ENCODE peak calls at places on chromosomes 6 and 20, in six cellular contexts. One of them, this sample, is unnamed.

GRCh38 chr20:60206259-60206658 is 248.0 kb downstream of the CDH26 start:
- DNase-seq in progenitor cell of endocrine pancreas: no peak
- DNase-seq in coronary artery: no peak
- DNase-seq in mucosa of descending colon: no peak
- DNase-seq in A549: peak; percentile 18
- DNase-seq in pancreas: no peak
- DNase-seq in this sample: no peak

GRCh38 chr6:137638926-137639706 is 144.9 kb upstream of the OLIG3 start:
- DNase-seq in progenitor cell of endocrine pancreas: no peak
- DNase-seq in pancreas: no peak
- DNase-seq in coronary artery: no peak
- DNase-seq in A549: no peak
- DNase-seq in mucosa of descending colon: no peak
- DNase-seq in this sample: no peak

GRCh38 chr20:23092861-23093543 is 6.9 kb upstream of the CD93 start:
- DNase-seq in coronary artery: peak; percentile 33
- DNase-seq in progenitor cell of endocrine pancreas: no peak
- DNase-seq in pancreas: no peak
- DNase-seq in A549: no peak
- DNase-seq in mucosa of descending colon: no peak
- DNase-seq in this sample: no peak

GRCh38 chr6:74551896-74552295 is 654.0 kb downstream of the COL12A1 start:
- DNase-seq in progenitor cell of endocrine pancreas: no peak
- DNase-seq in pancreas: no peak
- DNase-seq in coronary artery: no peak
- DNase-seq in mucosa of descending colon: no peak
- DNase-seq in A549: no peak
- DNase-seq in this sample: no peak

GRCh38 chr6:100117680-100118079 is 123.7 kb upstream of the MCHR2 start:
- DNase-seq in mucosa of descending colon: no peak
- DNase-seq in progenitor cell of endocrine pancreas: no peak
- DNase-seq in pancreas: no peak
- DNase-seq in A549: no peak
- DNase-seq in coronary artery: no peak
- DNase-seq in this sample: no peak

GRCh38 chr6:53130891-53131290 is 17.8 kb downstream of the GCM1 start:
- DNase-seq in mucosa of descending colon: no peak
- DNase-seq in pancreas: no peak
- DNase-seq in coronary artery: no peak
- DNase-seq in A549: no peak
- DNase-seq in progenitor cell of endocrine pancreas: no peak
- DNase-seq in this sample: no peak

GRCh38 chr6:87705070-87705691 is 3.1 kb upstream of the AKIRIN2 start:
- DNase-seq in mucosa of descending colon: no peak
- DNase-seq in pancreas: no peak
- DNase-seq in coronary artery: no peak
- DNase-seq in A549: peak; percentile 41
- DNase-seq in progenitor cell of endocrine pancreas: no peak
- DNase-seq in this sample: no peak

GRCh38 chr6:155694429-155694795 is 238.8 kb upstream of the NOX3 start:
- DNase-seq in coronary artery: no peak
- DNase-seq in A549: no peak
- DNase-seq in mucosa of descending colon: no peak
- DNase-seq in pancreas: no peak
- DNase-seq in progenitor cell of endocrine pancreas: no peak
- DNase-seq in this sample: no peak

GRCh38 chr6:44275749-44276648 is 5.7 kb downstream of the TMEM151B start:
- DNase-seq in pancreas: no peak
- DNase-seq in progenitor cell of endocrine pancreas: no peak
- DNase-seq in mucosa of descending colon: no peak
- DNase-seq in A549: no peak
- DNase-seq in coronary artery: no peak
- DNase-seq in this sample: no peak

GRCh38 chr20:43655937-43656336 is 11.0 kb upstream of the MYBL2 start:
- DNase-seq in progenitor cell of endocrine pancreas: no peak
- DNase-seq in mucosa of descending colon: no peak
- DNase-seq in A549: no peak
- DNase-seq in coronary artery: no peak
- DNase-seq in pancreas: no peak
- DNase-seq in this sample: no peak

GRCh38 chr20:43662943-43663655 is 3.8 kb upstream of the MYBL2 start:
- DNase-seq in pancreas: no peak
- DNase-seq in coronary artery: no peak
- DNase-seq in A549: no peak
- DNase-seq in mucosa of descending colon: peak; percentile 24
- DNase-seq in progenitor cell of endocrine pancreas: no peak
- DNase-seq in this sample: no peak

GRCh38 chr20:43658068-43658722 is 8.7 kb upstream of the MYBL2 start:
- DNase-seq in coronary artery: no peak
- DNase-seq in progenitor cell of endocrine pancreas: no peak
- DNase-seq in mucosa of descending colon: no peak
- DNase-seq in pancreas: no peak
- DNase-seq in A549: peak; percentile 55
- DNase-seq in this sample: no peak

GRCh38 chr20:43653966-43654365 is 12.9 kb upstream of the MYBL2 start:
- DNase-seq in coronary artery: no peak
- DNase-seq in pancreas: peak; percentile 47
- DNase-seq in mucosa of descending colon: no peak
- DNase-seq in progenitor cell of endocrine pancreas: no peak
- DNase-seq in A549: no peak
- DNase-seq in this sample: no peak

GRCh38 chr20:43658723-43659419 is 8.0 kb upstream of the MYBL2 start:
- DNase-seq in coronary artery: no peak
- DNase-seq in progenitor cell of endocrine pancreas: no peak
- DNase-seq in A549: no peak
- DNase-seq in mucosa of descending colon: no peak
- DNase-seq in pancreas: no peak
- DNase-seq in this sample: no peak
- TF ChIP-seq CTCF in coronary artery: no peak
- TF ChIP-seq CTCF in progenitor cell of endocrine pancreas: no peak
- TF ChIP-seq CTCF in A549: no peak
- TF ChIP-seq CTCF in mucosa of descending colon: no peak
- TF ChIP-seq CTCF in pancreas: no peak
- TF ChIP-seq CTCF in this sample: no peak

DNA sequence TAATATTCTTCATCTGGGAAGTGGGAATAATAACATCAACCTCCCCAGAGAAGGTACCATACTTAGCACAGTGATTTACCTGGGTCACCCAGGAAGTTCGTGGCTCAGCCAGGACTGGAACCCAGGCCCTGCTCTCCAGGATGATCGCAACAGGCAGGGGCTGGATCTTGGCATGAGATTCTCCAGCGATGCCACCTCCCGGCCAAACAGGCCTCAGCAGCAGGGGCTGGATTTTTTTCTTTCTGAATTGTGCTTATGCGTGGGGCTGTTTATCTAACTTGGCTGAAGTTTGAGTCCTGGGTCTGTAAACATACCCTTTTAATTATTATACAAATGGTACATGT is 129.5 kb upstream of the PTPN1 start:
- DNase-seq in mucosa of descending colon: peak; percentile 63
- DNase-seq in progenitor cell of endocrine pancreas: no peak
- DNase-seq in coronary artery: no peak
- DNase-seq in A549: peak; percentile 67
- DNase-seq in pancreas: no peak
- DNase-seq in this sample: no peak
- TF ChIP-seq CTCF in mucosa of descending colon: no peak
- TF ChIP-seq CTCF in progenitor cell of endocrine pancreas: peak; percentile 28
- TF ChIP-seq CTCF in coronary artery: no peak
- TF ChIP-seq CTCF in A549: peak; percentile 67
- TF ChIP-seq CTCF in pancreas: no peak
- TF ChIP-seq CTCF in this sample: peak; percentile 36

GRCh38 chr20:45306431-45306982 is at the start of gene RBPJL:
- DNase-seq in progenitor cell of endocrine pancreas: peak; percentile 53
- DNase-seq in A549: no peak
- DNase-seq in mucosa of descending colon: no peak
- DNase-seq in pancreas: peak; percentile 91
- DNase-seq in coronary artery: no peak
- DNase-seq in this sample: no peak

GRCh38 chr20:45307076-45307645 is 521 bp downstream of the RBPJL start:
- DNase-seq in coronary artery: no peak
- DNase-seq in pancreas: no peak
- DNase-seq in mucosa of descending colon: no peak
- DNase-seq in A549: no peak
- DNase-seq in progenitor cell of endocrine pancreas: no peak
- DNase-seq in this sample: no peak

GRCh38 chr20:45309075-45309474 is 976 bp upstream of the MATN4 start:
- DNase-seq in coronary artery: no peak
- DNase-seq in progenitor cell of endocrine pancreas: no peak
- DNase-seq in mucosa of descending colon: no peak
- DNase-seq in pancreas: no peak
- DNase-seq in A549: no peak
- DNase-seq in this sample: no peak

GRCh38 chr20:45305262-45305661 is 1.4 kb upstream of the RBPJL start:
- DNase-seq in mucosa of descending colon: no peak
- DNase-seq in A549: no peak
- DNase-seq in pancreas: peak; percentile 91
- DNase-seq in progenitor cell of endocrine pancreas: no peak
- DNase-seq in coronary artery: no peak
- DNase-seq in this sample: no peak

DNA sequence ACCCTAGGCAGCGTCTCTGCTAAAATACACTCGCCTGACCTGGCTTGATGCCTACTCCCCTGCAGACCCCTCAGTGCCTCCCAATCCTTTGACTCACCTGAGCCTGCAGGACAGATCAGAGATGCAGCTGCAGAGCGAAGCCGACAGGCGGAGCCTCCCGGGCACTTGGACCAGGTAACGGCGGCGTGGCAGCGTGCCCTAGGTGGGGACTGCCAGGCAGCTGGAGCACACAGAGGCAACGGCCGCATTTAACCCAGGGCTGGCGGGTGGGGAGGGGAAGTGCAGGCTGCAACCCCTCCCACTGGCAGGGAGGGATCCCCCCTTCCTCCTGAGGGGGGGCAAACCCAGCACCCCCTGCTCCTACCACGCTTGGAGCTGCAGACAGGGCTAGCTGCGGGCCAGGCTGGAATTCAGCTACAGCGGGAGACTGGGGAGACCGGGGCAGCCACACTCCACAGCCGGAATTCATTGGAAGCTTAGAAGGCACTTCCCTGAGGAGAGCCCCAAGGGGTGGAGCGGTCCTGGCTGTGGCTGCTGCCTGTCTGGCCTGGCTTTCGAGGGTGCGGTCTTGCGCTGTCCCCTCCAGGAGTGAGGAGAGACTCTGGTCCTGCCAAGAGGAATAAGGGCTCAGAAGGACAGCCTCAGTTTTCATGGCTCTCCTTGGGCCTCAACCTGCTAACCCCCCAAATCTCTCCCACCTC is at the start of gene MATN4:
- DNase-seq in pancreas: peak; percentile 81
- DNase-seq in A549: no peak
- DNase-seq in progenitor cell of endocrine pancreas: no peak
- DNase-seq in coronary artery: no peak
- DNase-seq in mucosa of descending colon: peak; percentile 65
- DNase-seq in this sample: no peak
- TF ChIP-seq CTCF in pancreas: peak; percentile 14
- TF ChIP-seq CTCF in A549: no peak
- TF ChIP-seq CTCF in progenitor cell of endocrine pancreas: no peak
- TF ChIP-seq CTCF in coronary artery: no peak
- TF ChIP-seq CTCF in mucosa of descending colon: no peak
- TF ChIP-seq CTCF in this sample: no peak

GRCh38 chr6:163630991-163631390 is 216.5 kb downstream of the QKI start:
- DNase-seq in coronary artery: no peak
- DNase-seq in mucosa of descending colon: no peak
- DNase-seq in pancreas: no peak
- DNase-seq in progenitor cell of endocrine pancreas: no peak
- DNase-seq in A549: no peak
- DNase-seq in this sample: no peak

GRCh38 chr6:163635315-163635714 is 220.8 kb downstream of the QKI start:
- DNase-seq in pancreas: no peak
- DNase-seq in coronary artery: no peak
- DNase-seq in A549: no peak
- DNase-seq in mucosa of descending colon: no peak
- DNase-seq in progenitor cell of endocrine pancreas: no peak
- DNase-seq in this sample: no peak

GRCh38 chr6:163637524-163637923 is 223.0 kb downstream of the QKI start:
- DNase-seq in A549: no peak
- DNase-seq in mucosa of descending colon: no peak
- DNase-seq in progenitor cell of endocrine pancreas: no peak
- DNase-seq in coronary artery: no peak
- DNase-seq in pancreas: no peak
- DNase-seq in this sample: no peak

GRCh38 chr6:163635731-163636344 is 221.3 kb downstream of the QKI start:
- DNase-seq in A549: no peak
- DNase-seq in coronary artery: no peak
- DNase-seq in progenitor cell of endocrine pancreas: no peak
- DNase-seq in pancreas: no peak
- DNase-seq in mucosa of descending colon: no peak
- DNase-seq in this sample: no peak

DNA sequence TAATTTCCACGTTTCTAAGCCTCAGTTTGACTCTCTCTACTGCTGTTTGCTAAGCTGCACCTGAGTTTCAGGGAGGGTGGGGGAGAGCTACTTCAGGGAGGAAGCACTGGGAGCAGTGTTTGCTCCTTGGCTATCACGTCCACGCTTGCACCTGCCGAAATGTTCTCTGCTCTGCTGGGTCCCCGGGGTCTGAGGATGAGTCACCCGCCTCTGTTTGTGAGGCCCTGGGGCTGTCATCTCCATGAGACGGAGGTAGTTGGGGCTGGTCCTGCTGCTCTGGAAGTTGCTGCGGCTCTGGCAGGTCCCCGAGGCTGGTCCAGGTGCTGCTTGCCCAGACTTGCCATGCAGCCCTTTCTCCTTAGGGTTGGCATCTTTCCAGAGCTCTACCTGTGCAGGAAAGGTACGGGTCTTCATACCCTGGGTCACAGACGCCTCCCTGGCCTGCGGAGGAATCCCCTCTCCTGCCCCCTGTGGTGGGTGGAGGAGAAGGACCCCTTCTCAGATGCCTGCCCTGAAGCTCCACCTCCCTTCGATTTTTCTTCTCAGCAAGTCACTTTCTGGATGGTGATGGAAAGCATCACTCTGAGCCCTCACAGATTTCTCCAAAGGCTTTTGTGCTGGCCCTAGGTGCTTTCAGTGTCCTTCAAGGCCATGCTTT is 220.1 kb downstream of the QKI start:
- DNase-seq in progenitor cell of endocrine pancreas: no peak
- DNase-seq in mucosa of descending colon: no peak
- DNase-seq in pancreas: no peak
- DNase-seq in A549: no peak
- DNase-seq in coronary artery: no peak
- DNase-seq in this sample: no peak
- TF ChIP-seq CTCF in progenitor cell of endocrine pancreas: peak; percentile 19
- TF ChIP-seq CTCF in mucosa of descending colon: no peak
- TF ChIP-seq CTCF in pancreas: no peak
- TF ChIP-seq CTCF in A549: no peak
- TF ChIP-seq CTCF in coronary artery: no peak
- TF ChIP-seq CTCF in this sample: no peak

DNA sequence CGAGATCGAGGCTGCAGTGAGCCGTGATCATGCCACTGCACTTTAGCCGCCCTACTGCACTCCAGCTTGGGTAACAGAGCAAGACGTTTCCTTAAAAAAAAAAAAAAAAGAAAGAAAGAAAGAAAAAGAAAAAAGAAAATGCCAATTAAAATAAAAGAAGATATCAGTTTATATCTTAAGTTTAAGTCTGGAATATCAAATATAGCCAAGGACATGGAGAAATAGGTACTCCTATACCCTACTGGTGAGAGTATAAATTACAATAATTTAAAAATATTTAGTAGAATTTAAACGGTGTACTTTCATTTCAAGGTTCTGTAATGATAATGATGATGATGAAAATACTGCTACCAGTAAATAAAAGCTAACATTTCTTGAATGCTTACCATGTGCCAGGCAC is 3.8 kb upstream of the TRIM31 start:
- DNase-seq in mucosa of descending colon: no peak
- DNase-seq in A549: no peak
- DNase-seq in coronary artery: no peak
- DNase-seq in pancreas: no peak
- DNase-seq in progenitor cell of endocrine pancreas: no peak
- DNase-seq in this sample: no peak
- TF ChIP-seq CTCF in mucosa of descending colon: no peak
- TF ChIP-seq CTCF in A549: no peak
- TF ChIP-seq CTCF in coronary artery: no peak
- TF ChIP-seq CTCF in pancreas: no peak
- TF ChIP-seq CTCF in progenitor cell of endocrine pancreas: peak; percentile 23
- TF ChIP-seq CTCF in this sample: no peak